ENCODE peak calls at places on chromosomes 12 and 14, in six cellular contexts. P, W, X, E, C and Q are unnamed samples.

GRCh38 chr12:107593713-107594381 is 91.8 kb upstream of the PWP1 start:
- DNase-seq in P (no peak), W (no peak), X (no peak), E (no peak), C (no peak), Q (no peak)

GRCh38 chr12:131386167-131386521 is 324.7 kb upstream of the SFSWAP start:
- DNase-seq in P (no peak), W (no peak), X (no peak), E (no peak), C (no peak), Q (no peak)

GRCh38 chr12:57169046-57169795 is 21.8 kb upstream of the LRP1-AS start:
- DNase-seq in P (no peak), W (no peak), X (no peak), E (no peak), C (no peak), Q (no peak)

GRCh38 chr12:4763549-4763948 is 43.3 kb downstream of the GALNT8 start:
- DNase-seq in P (peak), W (no peak), X (no peak), E (peak), C (no peak), Q (no peak)

GRCh38 chr14:73686901-73687300 is 27.3 kb downstream of the PNMA1 start:
- DNase-seq in P (no peak), W (no peak), X (no peak), E (no peak), C (no peak), Q (no peak)

GRCh38 chr14:89479802-89480201 is 62.8 kb upstream of the FOXN3 start:
- DNase-seq in P (no peak), W (no peak), X (no peak), E (no peak), C (peak), Q (no peak)

GRCh38 chr14:39102265-39102968 is 618 bp downstream of the SEC23A start:
- DNase-seq in P (no peak), W (no peak), X (no peak), E (peak), C (peak), Q (no peak)

GRCh38 chr12:87136330-87136976 is 880.3 kb upstream of the MGAT4C start:
- DNase-seq in P (no peak), W (no peak), X (no peak), E (no peak), C (no peak), Q (no peak)

GRCh38 chr12:78392918-78393317 is 471.7 kb upstream of the SYT1 start:
- DNase-seq in P (no peak), W (no peak), X (no peak), E (no peak), C (no peak), Q (no peak)

GRCh38 chr12:113056631-113057488 is at the start of gene DTX1:
- DNase-seq in P (peak), W (no peak), X (no peak), E (no peak), C (no peak), Q (no peak)

GRCh38 chr12:6570264-6570887 is 2.3 kb upstream of the NOP2 start:
- DNase-seq in P (peak), W (no peak), X (peak), E (peak), C (no peak), Q (no peak)

GRCh38 chr14:58216544-58216943 is 16.6 kb downstream of the ACTR10 start:
- DNase-seq in P (no peak), W (no peak), X (no peak), E (no peak), C (no peak), Q (no peak)

GRCh38 chr12:31106101-31106803 is 32.6 kb downstream of the DDX11 start:
- DNase-seq in P (peak), W (no peak), X (no peak), E (no peak), C (no peak), Q (no peak)

GRCh38 chr14:49769581-49770211 is 1.7 kb downstream of the KLHDC2 start:
- DNase-seq in P (no peak), W (no peak), X (no peak), E (peak), C (no peak), Q (no peak)

GRCh38 chr12:90028620-90029051 is 320.0 kb upstream of the ATP2B1 start:
- DNase-seq in P (no peak), W (no peak), X (no peak), E (no peak), C (no peak), Q (no peak)

GRCh38 chr14:60206249-60206670 is 41.1 kb upstream of the DHRS7 start:
- DNase-seq in P (no peak), W (no peak), X (no peak), E (no peak), C (no peak), Q (no peak)

GRCh38 chr12:25249951-25250738 is 584 bp downstream of the KRAS start:
- DNase-seq in P (peak), W (peak), X (peak), E (peak), C (no peak), Q (peak)

GRCh38 chr12:68894276-68894855 is 38.6 kb downstream of the CPM start:
- DNase-seq in P (no peak), W (no peak), X (no peak), E (no peak), C (no peak), Q (no peak)

GRCh38 chr12:71626768-71627167 is 36.9 kb downstream of the ZFC3H1 start:
- DNase-seq in P (no peak), W (no peak), X (no peak), E (no peak), C (no peak), Q (no peak)

GRCh38 chr12:62861586-62861985 is 73.4 kb downstream of the PPM1H start:
- DNase-seq in P (no peak), W (no peak), X (no peak), E (no peak), C (no peak), Q (no peak)

GRCh38 chr12:39937119-39937518 is 168.8 kb downstream of the SLC2A13 start:
- DNase-seq in P (no peak), W (no peak), X (no peak), E (peak), C (no peak), Q (no peak)

GRCh38 chr14:54322241-54322640 is 74.6 kb upstream of the CDKN3 start:
- DNase-seq in P (no peak), W (no peak), X (no peak), E (no peak), C (no peak), Q (no peak)

GRCh38 chr14:35632276-35633071 is 98.5 kb downstream of the INSM2 start:
- DNase-seq in P (no peak), W (no peak), X (no peak), E (no peak), C (peak), Q (no peak)

GRCh38 chr14:73752297-73752992 is 38.3 kb upstream of the PNMA1 start:
- DNase-seq in P (peak), W (peak), X (no peak), E (peak), C (peak), Q (peak)

GRCh38 chr14:106069786-106070185 is 543.4 kb downstream of the TMEM121 start:
- DNase-seq in P (no peak), W (no peak), X (no peak), E (no peak), C (no peak), Q (no peak)

GRCh38 chr14:103508521-103508920 is 14.1 kb downstream of the CKB start:
- DNase-seq in P (no peak), W (no peak), X (no peak), E (no peak), C (no peak), Q (peak)

GRCh38 chr12:132475304-132476037 is 14.5 kb upstream of the FBRSL1 start:
- DNase-seq in P (no peak), W (peak), X (no peak), E (no peak), C (no peak), Q (no peak)

GRCh38 chr12:46549527-46550265 is 177.1 kb upstream of the SLC38A2 start:
- DNase-seq in P (no peak), W (no peak), X (peak), E (no peak), C (peak), Q (no peak)

GRCh38 chr12:6201199-6201608 is 1.0 kb downstream of the CD9 start:
- DNase-seq in P (no peak), W (peak), X (no peak), E (peak), C (no peak), Q (no peak)

GRCh38 chr12:67482751-67483661 is 165.5 kb upstream of the DYRK2 start:
- DNase-seq in P (no peak), W (peak), X (peak), E (peak), C (no peak), Q (peak)

GRCh38 chr12:64833928-64834327 is 9.5 kb downstream of the TBC1D30 start:
- DNase-seq in P (no peak), W (no peak), X (no peak), E (no peak), C (no peak), Q (no peak)

GRCh38 chr12:127257366-127257935 is 1009.5 kb upstream of the TMEM132C start:
- DNase-seq in P (no peak), W (no peak), X (no peak), E (no peak), C (no peak), Q (no peak)